ENCODE peak calls at places on chromosomes 13 and 19, in seven cellular contexts. B is activated T-helper 1 cell treated with anti-CD3 and anti-CD28 coated beads, Interleukin-2, amount 50 U/mL, for 16 hours; H is substantia nigra; F is RWPE1; C is AG04450; T is astrocyte of the hippocampus; L is SJSA1. W is an unnamed sample.

GRCh38 chr13:48146122-48146521 is 51.2 kb upstream of the MED4 start:
- DNase-seq in B (no peak), C (no peak), L (no peak), H (no peak), T (no peak), F (no peak), W (no peak)

GRCh38 chr13:104586010-104586746 is 1520.0 kb upstream of the SLC10A2 start:
- DNase-seq in T (no peak), F (peak; percentile 17), L (peak; percentile 48), C (peak; percentile 65), B (no peak), H (no peak), W (no peak)

GRCh38 chr13:24097064-24097463 is 63.5 kb upstream of the SPATA13 start:
- DNase-seq in L (peak; percentile 45), T (no peak), F (no peak), H (no peak), C (peak; percentile 16), B (no peak), W (no peak)

GRCh38 chr19:40139533-40140287 is 49.0 kb upstream of the ZNF780A start:
- DNase-seq in T (peak; percentile 64), C (peak; percentile 15), F (peak; percentile 41), H (no peak), B (no peak), L (peak; percentile 32), W (no peak)

GRCh38 chr13:104872153-104872552 is 1663.3 kb downstream of the EFNB2 start:
- DNase-seq in L (no peak), B (no peak), T (no peak), H (no peak), F (no peak), C (no peak), W (no peak)

GRCh38 chr13:79581870-79582315 is 100.9 kb downstream of the NDFIP2 start:
- DNase-seq in H (no peak), T (peak; percentile 38), L (no peak), C (no peak), F (no peak), B (no peak), W (peak; percentile 85)

GRCh38 chr19:15241259-15241658 is 9.0 kb upstream of the EPHX3 start:
- DNase-seq in H (no peak), C (no peak), T (no peak), B (no peak), L (no peak), F (no peak), W (no peak)

GRCh38 chr13:114118763-114119123 is 13.7 kb downstream of the RASA3 start:
- DNase-seq in T (peak; percentile 63), H (no peak), L (peak; percentile 64), C (no peak), F (no peak), B (no peak), W (no peak)

GRCh38 chr13:31945202-31945978 is 86.2 kb upstream of the FRY start:
- DNase-seq in F (peak; percentile 76), B (no peak), H (no peak), T (peak; percentile 28), L (no peak), C (no peak), W (peak; percentile 90)

GRCh38 chr19:18500376-18500775 is 21.5 kb downstream of the ELL start:
- DNase-seq in B (no peak), C (no peak), L (no peak), H (no peak), F (no peak), T (no peak), W (no peak)

GRCh38 chr19:17103177-17103576 is 27.6 kb downstream of the MYO9B start:
- DNase-seq in B (no peak), L (peak; percentile 30), F (no peak), T (peak; percentile 44), C (no peak), H (no peak), W (peak; percentile 31)

GRCh38 chr19:40438284-40438683 is 5.9 kb downstream of the SERTAD3 start:
- DNase-seq in C (no peak), H (no peak), L (no peak), T (no peak), B (no peak), F (no peak), W (no peak)

GRCh38 chr19:35240322-35240721 is 8.5 kb upstream of the LSR start:
- DNase-seq in C (no peak), H (no peak), T (no peak), B (no peak), L (no peak), F (no peak), W (no peak)

GRCh38 chr13:74026753-74027152 is 107.5 kb downstream of the KLF12 start:
- DNase-seq in H (no peak), B (peak; percentile 35), F (peak; percentile 9), T (peak; percentile 39), L (no peak), C (no peak), W (no peak)

W was measured in NCI-H524.